ENCODE peak calls at places on chromosome 5, in four cellular contexts. One of them, this sample, is unnamed.

GRCh38 chr5:91963166-91963565 is 580.0 kb upstream of the ARRDC3 start:
- DNase-seq in SK-N-SH: no peak
- DNase-seq in GM12878: no peak
- DNase-seq in HepG2: no peak
- DNase-seq in this sample: no peak

GRCh38 chr5:103389846-103390245 is 131.3 kb downstream of the MACIR start:
- DNase-seq in SK-N-SH: no peak
- DNase-seq in GM12878: no peak
- DNase-seq in HepG2: no peak
- DNase-seq in this sample: no peak

GRCh38 chr5:149735066-149735465 is 5.0 kb downstream of the PPARGC1B start:
- DNase-seq in SK-N-SH: no peak
- DNase-seq in GM12878: no peak
- DNase-seq in HepG2: no peak
- DNase-seq in this sample: no peak

GRCh38 chr5:67163231-67163756 is 33.3 kb downstream of the CD180 start:
- DNase-seq in SK-N-SH: peak; percentile 20
- DNase-seq in GM12878: no peak
- DNase-seq in HepG2: no peak
- DNase-seq in this sample: no peak

GRCh38 chr5:109027983-109028607 is 280.4 kb downstream of the FER start:
- DNase-seq in SK-N-SH: no peak
- DNase-seq in GM12878: no peak
- DNase-seq in HepG2: no peak
- DNase-seq in this sample: no peak

GRCh38 chr5:102778478-102778877 is 23.4 kb downstream of the PAM start:
- DNase-seq in SK-N-SH: no peak
- DNase-seq in GM12878: no peak
- DNase-seq in HepG2: no peak
- DNase-seq in this sample: no peak

GRCh38 chr5:4941957-4942830 is 197.9 kb upstream of the ADAMTS16 start:
- DNase-seq in SK-N-SH: peak; percentile 87
- DNase-seq in GM12878: no peak
- DNase-seq in HepG2: no peak
- DNase-seq in this sample: peak; percentile 90

GRCh38 chr5:71013575-71013974 is 11.6 kb downstream of the NAIP start:
- DNase-seq in SK-N-SH: no peak
- DNase-seq in GM12878: no peak
- DNase-seq in HepG2: no peak
- DNase-seq in this sample: no peak

GRCh38 chr5:10257870-10258269 is 7.8 kb downstream of the CCT5 start:
- DNase-seq in SK-N-SH: no peak
- DNase-seq in GM12878: no peak
- DNase-seq in HepG2: no peak
- DNase-seq in this sample: no peak

GRCh38 chr5:144187699-144188294 is 17.1 kb downstream of the KCTD16 start:
- DNase-seq in SK-N-SH: peak; percentile 45
- DNase-seq in GM12878: peak; percentile 65
- DNase-seq in HepG2: peak; percentile 27
- DNase-seq in this sample: no peak

GRCh38 chr5:150034677-150035076 is 34.1 kb downstream of the HMGXB3 start:
- DNase-seq in SK-N-SH: no peak
- DNase-seq in GM12878: no peak
- DNase-seq in HepG2: no peak
- DNase-seq in this sample: no peak

GRCh38 chr5:148386041-148386440 is 2.3 kb downstream of the FBXO38 start:
- DNase-seq in SK-N-SH: no peak
- DNase-seq in GM12878: no peak
- DNase-seq in HepG2: peak; percentile 19
- DNase-seq in this sample: no peak

GRCh38 chr5:36521838-36522745 is 84.3 kb upstream of the SLC1A3 start:
- DNase-seq in SK-N-SH: no peak
- DNase-seq in GM12878: no peak
- DNase-seq in HepG2: no peak
- DNase-seq in this sample: no peak

GRCh38 chr5:173802670-173803165 is 85.4 kb upstream of the CPEB4 start:
- DNase-seq in SK-N-SH: no peak
- DNase-seq in GM12878: no peak
- DNase-seq in HepG2: peak; percentile 95
- DNase-seq in this sample: no peak

GRCh38 chr5:104347119-104347708 is 784.6 kb upstream of the NUDT12 start:
- DNase-seq in SK-N-SH: no peak
- DNase-seq in GM12878: no peak
- DNase-seq in HepG2: no peak
- DNase-seq in this sample: no peak

GRCh38 chr5:133246376-133247144 is 194.7 kb downstream of the HSPA4 start:
- DNase-seq in SK-N-SH: no peak
- DNase-seq in GM12878: no peak
- DNase-seq in HepG2: no peak
- DNase-seq in this sample: no peak

GRCh38 chr5:133247145-133247709 is 195.4 kb downstream of the HSPA4 start:
- DNase-seq in SK-N-SH: no peak
- DNase-seq in GM12878: no peak
- DNase-seq in HepG2: no peak
- DNase-seq in this sample: no peak

GRCh38 chr5:133249593-133249992 is 197.8 kb downstream of the HSPA4 start:
- DNase-seq in SK-N-SH: no peak
- DNase-seq in GM12878: no peak
- DNase-seq in HepG2: no peak
- DNase-seq in this sample: no peak

GRCh38 chr5:133246053-133246370 is 194.2 kb downstream of the HSPA4 start:
- DNase-seq in SK-N-SH: no peak
- DNase-seq in GM12878: no peak
- DNase-seq in HepG2: no peak
- DNase-seq in this sample: no peak

DNA sequence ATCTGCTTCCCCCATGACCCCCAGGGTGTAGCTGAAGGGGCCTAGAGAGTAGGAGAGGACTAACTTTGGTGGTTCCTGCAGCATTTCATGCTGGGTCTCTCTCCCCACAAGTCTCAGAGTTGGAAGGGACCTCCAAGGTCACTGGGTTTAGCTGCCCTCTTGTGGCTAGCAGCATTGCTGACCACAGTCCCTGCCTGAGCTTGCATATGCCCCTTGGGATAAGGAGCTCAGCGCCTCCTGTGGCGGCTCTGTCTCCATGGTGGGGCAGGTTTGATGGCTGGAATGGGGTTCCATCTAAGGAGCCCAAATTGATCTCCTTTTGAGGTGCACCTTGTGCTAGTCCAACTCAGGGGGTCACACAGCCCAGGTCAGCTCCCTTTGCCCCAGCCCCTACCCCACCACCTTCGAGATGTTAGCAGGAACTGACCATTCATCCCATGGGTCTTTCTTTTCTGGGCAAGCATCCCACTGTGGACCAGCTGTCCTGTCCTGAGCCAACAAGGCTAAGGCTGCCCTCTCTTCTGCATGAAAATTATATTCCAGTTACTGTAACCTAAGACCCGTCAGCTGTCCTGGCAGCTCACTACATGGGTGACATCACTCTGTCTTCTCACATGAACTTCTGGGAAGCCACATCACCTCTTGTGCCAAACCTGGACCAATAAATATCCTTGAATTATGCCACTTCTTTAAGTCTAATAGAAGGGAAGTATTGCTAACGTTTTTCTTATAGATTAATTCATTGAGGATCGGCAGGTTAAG is 196.2 kb downstream of the HSPA4 start:
- DNase-seq in SK-N-SH: peak; percentile 73
- DNase-seq in GM12878: no peak
- DNase-seq in HepG2: peak; percentile 74
- DNase-seq in this sample: peak; percentile 43
- TF ChIP-seq TCF12 in SK-N-SH: no peak
- TF ChIP-seq TCF12 in GM12878: no peak
- TF ChIP-seq TCF12 in HepG2: no peak
- TF ChIP-seq TCF12 in this sample: no peak

GRCh38 chr5:134524826-134525686 is at the start of gene JADE2:
- DNase-seq in SK-N-SH: peak; percentile 86
- DNase-seq in GM12878: no peak
- DNase-seq in HepG2: peak; percentile 40
- DNase-seq in this sample: no peak

GRCh38 chr5:134527961-134528424 is 2.5 kb downstream of the JADE2 start:
- DNase-seq in SK-N-SH: no peak
- DNase-seq in GM12878: no peak
- DNase-seq in HepG2: no peak
- DNase-seq in this sample: no peak

GRCh38 chr5:134527156-134527960 is 1.9 kb downstream of the JADE2 start:
- DNase-seq in SK-N-SH: peak; percentile 93
- DNase-seq in GM12878: no peak
- DNase-seq in HepG2: peak; percentile 66
- DNase-seq in this sample: peak; percentile 91

GRCh38 chr5:134525687-134526482 is 415 bp downstream of the JADE2 start:
- DNase-seq in SK-N-SH: peak; percentile 88
- DNase-seq in GM12878: no peak
- DNase-seq in HepG2: peak; percentile 61
- DNase-seq in this sample: no peak

DNA sequence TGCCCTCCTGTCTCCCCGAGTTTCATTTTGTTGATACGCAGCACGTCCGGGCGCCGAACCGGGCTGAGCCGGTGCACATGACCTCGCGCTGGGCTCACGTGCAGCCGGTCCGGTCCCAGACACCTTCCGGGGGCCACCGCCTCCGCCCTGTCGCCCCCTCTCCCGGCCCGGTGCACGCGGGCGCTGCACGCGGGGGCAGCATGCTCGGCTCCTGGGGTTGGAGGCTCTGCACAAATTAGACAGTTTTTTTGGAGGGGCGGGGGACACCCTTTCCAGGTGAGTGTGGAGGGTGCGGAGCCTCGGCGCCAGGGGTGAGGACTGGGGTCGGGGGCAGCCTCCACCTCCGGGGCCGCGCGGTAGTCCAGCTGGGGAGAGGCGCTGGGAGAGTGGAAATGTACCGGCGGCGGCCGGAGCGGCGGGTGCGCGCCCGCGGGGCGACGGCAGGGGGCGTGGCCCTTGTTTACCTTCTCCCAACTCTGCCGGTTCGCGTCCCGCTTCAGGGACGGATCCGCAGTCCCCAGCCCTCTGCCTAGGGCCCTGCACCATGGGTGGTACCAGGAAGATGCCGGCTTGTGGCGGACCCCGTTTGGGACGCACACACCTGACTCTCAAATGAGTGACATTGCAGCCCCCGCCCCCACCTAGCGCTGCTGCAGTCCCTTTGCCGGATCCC is 1.1 kb downstream of the JADE2 start:
- DNase-seq in SK-N-SH: peak; percentile 86
- DNase-seq in GM12878: no peak
- DNase-seq in HepG2: peak; percentile 67
- DNase-seq in this sample: no peak
- TF ChIP-seq POLR2AphosphoS5 in SK-N-SH: no peak
- TF ChIP-seq POLR2AphosphoS5 in GM12878: peak; percentile 34
- TF ChIP-seq POLR2AphosphoS5 in HepG2: no peak
- TF ChIP-seq POLR2AphosphoS5 in this sample: peak; percentile 29

DNA sequence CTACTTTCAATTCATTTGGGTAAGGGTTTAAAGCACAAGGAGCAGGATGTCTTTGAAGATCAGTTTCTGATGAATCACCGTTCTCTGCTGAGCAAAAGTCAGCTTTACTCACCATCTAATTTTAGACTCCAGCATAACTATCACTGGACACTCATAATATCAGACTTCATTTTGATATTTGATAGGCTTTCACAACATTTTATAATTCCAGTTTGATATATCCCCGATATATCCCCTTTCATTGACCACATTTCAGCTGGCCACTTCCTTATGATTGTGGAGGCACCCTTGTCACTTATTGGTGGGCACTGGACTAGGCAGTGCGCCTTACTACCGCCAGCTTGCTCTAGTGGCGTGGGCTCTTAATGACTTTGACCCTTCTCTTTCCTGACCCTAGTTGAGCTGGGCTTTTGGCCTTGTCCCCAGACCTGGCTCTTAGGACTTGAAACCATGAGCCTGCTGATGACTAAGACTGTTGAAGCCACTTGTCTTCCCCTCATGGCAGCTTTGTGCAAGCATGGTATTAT is 46.8 kb downstream of the CYSTM1 start:
- DNase-seq in SK-N-SH: no peak
- DNase-seq in GM12878: no peak
- DNase-seq in HepG2: no peak
- DNase-seq in this sample: no peak
- TF ChIP-seq TCF12 in SK-N-SH: peak; percentile 45
- TF ChIP-seq TCF12 in GM12878: no peak
- TF ChIP-seq TCF12 in HepG2: no peak
- TF ChIP-seq TCF12 in this sample: no peak

GRCh38 chr5:32600057-32600622 is 14.8 kb downstream of the SUB1 start:
- DNase-seq in SK-N-SH: no peak
- DNase-seq in GM12878: no peak
- DNase-seq in HepG2: no peak
- DNase-seq in this sample: no peak
- TF ChIP-seq POLR2AphosphoS5 in SK-N-SH: peak; percentile 84
- TF ChIP-seq POLR2AphosphoS5 in GM12878: no peak
- TF ChIP-seq POLR2AphosphoS5 in HepG2: no peak
- TF ChIP-seq POLR2AphosphoS5 in this sample: no peak

GRCh38 chr5:157072508-157072907 is 13.6 kb upstream of the HAVCR1 start:
- DNase-seq in SK-N-SH: no peak
- DNase-seq in GM12878: no peak
- DNase-seq in HepG2: no peak
- DNase-seq in this sample: no peak
- TF ChIP-seq TCF12 in SK-N-SH: no peak
- TF ChIP-seq TCF12 in GM12878: no peak
- TF ChIP-seq TCF12 in HepG2: no peak
- TF ChIP-seq TCF12 in this sample: no peak

DNA sequence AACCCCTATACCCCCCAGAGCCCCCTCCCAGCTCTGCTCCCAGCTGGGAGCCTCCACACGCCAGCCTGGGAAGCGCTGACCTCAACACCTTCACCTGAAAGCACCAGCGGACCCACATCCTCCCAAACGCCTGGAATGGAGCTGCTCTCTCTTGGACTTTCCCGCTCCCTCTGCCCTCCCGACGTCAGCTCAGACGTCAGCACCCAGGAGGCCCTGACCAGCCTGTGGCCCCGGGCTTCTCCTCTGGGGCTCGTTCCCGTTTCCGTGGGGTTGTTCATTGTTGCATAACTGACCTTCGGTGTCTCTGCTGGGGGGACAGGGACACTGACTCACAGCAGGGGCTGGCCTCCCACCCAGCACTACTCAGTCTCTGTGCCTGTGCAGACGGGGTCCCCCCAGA is 35.0 kb upstream of the SLC6A3 start:
- DNase-seq in SK-N-SH: no peak
- DNase-seq in GM12878: no peak
- DNase-seq in HepG2: no peak
- DNase-seq in this sample: no peak
- TF ChIP-seq POLR2AphosphoS5 in SK-N-SH: no peak
- TF ChIP-seq POLR2AphosphoS5 in GM12878: no peak
- TF ChIP-seq POLR2AphosphoS5 in HepG2: no peak
- TF ChIP-seq POLR2AphosphoS5 in this sample: no peak

GRCh38 chr5:106956187-106956586 is 714.5 kb downstream of the EFNA5 start:
- DNase-seq in SK-N-SH: no peak
- DNase-seq in GM12878: no peak
- DNase-seq in HepG2: no peak
- DNase-seq in this sample: no peak
- TF ChIP-seq TCF12 in SK-N-SH: no peak
- TF ChIP-seq TCF12 in GM12878: no peak
- TF ChIP-seq TCF12 in HepG2: no peak
- TF ChIP-seq TCF12 in this sample: no peak